ENCODE peak calls at places on chromosomes 11 and 22, in ten cellular contexts. A is transverse colon, Y is K562, C is SK-N-SH, S is esophagus muscularis mucosa, R is upper lobe of left lung, H is HepG2, Z is sigmoid colon, M is GM12878, T is suprapubic skin. I is an unnamed sample.

GRCh38 chr11:117849781-117850414 is 25.4 kb upstream of the FXYD2 start:
- DNase-seq in R (no peak), Y (no peak), M (no peak), A (no peak), T (no peak), Z (no peak), C (no peak), S (no peak), H (no peak), I (no peak)

GRCh38 chr11:58513747-58514367 is 6.0 kb upstream of the OR5B21 start:
- DNase-seq in M (no peak), R (no peak), Y (peak; percentile 52), A (peak; percentile 14), H (peak; percentile 51), Z (no peak), S (no peak), C (peak; percentile 29), T (no peak), I (no peak)

GRCh38 chr22:23511627-23512347 is 68.3 kb downstream of the IGLL1 start:
- DNase-seq in S (no peak), M (no peak), A (no peak), Y (no peak), H (no peak), T (no peak), Z (peak; percentile 77), C (no peak), R (no peak), I (no peak)

GRCh38 chr11:1797391-1798125 is 33.8 kb upstream of the CTSD start:
- DNase-seq in Y (no peak), M (no peak), Z (no peak), C (no peak), H (no peak), R (no peak), A (no peak), T (no peak), S (no peak), I (peak; percentile 10)

GRCh38 chr22:22684605-22685561 is 40.5 kb downstream of the GGTLC2 start:
- DNase-seq in T (no peak), A (peak; percentile 58), M (no peak), C (no peak), S (no peak), H (no peak), R (no peak), Y (peak; percentile 78), Z (peak; percentile 43), I (no peak)

GRCh38 chr11:120545813-120546212 is 34.3 kb downstream of the GRIK4 start:
- DNase-seq in Y (no peak), T (no peak), C (no peak), R (no peak), H (no peak), A (no peak), M (no peak), Z (no peak), S (no peak), I (no peak)

GRCh38 chr11:57598831-57599155 is 1.3 kb downstream of the SERPING1 start:
- DNase-seq in T (no peak), M (no peak), Z (no peak), A (no peak), C (no peak), R (no peak), Y (no peak), H (no peak), S (no peak), I (no peak)

GRCh38 chr22:49372530-49373288 is 455.0 kb downstream of the BRD1 start:
- DNase-seq in H (peak; percentile 37), Z (no peak), M (no peak), R (no peak), S (no peak), C (peak; percentile 67), A (no peak), Y (peak; percentile 70), T (peak; percentile 58), I (peak; percentile 19)

GRCh38 chr22:23255506-23255905 is 75.2 kb downstream of the BCR start:
- DNase-seq in A (no peak), S (no peak), M (no peak), Y (peak; percentile 58), C (no peak), T (no peak), R (no peak), Z (no peak), H (no peak), I (no peak)

DNA sequence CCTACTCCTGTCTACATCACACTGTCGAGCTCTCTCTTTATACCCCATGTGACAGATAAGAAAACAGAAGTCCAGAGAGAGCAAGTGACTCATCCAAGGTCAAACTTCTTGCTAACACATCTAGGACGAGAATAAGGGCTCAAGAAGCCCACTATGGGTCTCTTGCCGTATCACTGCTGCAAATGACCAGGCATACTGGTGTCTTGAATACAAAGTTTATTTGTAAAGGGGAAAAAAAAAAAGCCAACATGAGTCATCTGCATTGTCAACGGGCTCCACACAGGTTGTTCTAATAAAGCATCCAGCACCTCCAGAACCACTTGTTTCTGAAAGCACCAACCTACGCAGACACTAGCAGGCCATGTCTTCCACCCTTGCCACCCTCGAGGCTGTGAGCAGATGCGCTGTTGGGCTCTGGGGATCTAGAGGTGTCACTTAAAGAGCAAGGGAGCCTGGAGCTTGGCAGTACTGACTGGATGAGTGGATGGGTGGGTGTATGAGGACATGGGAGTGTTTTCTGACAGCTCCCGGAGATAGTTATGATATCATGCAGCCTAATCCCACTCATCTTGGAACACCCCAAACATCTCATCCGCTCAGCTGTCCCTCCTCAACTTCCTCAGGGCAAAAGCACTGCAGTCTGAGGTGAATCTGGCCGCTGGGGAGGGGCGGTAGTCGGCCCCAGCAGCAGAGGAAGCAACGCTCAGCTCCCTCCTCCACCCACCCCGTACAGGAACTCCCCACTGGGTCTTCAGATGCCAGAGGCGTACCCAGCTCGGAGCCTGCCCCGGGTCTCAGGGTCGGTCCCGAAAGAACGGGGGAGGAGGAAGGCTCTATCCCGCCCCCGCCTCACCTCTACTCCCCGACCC is 1.1 kb downstream of the SMCO4 start:
- DNase-seq in C (peak; percentile 62), S (no peak), R (peak; percentile 58), A (peak; percentile 67), Y (peak; percentile 76), H (peak; percentile 62), Z (peak; percentile 78), M (no peak), T (no peak), I (peak; percentile 46)
- TF ChIP-seq EP300 in C (no peak), S (no peak), R (no peak), A (no peak), Y (peak; percentile 24), H (no peak), Z (no peak), M (no peak), T (no peak), I (no peak)

DNA sequence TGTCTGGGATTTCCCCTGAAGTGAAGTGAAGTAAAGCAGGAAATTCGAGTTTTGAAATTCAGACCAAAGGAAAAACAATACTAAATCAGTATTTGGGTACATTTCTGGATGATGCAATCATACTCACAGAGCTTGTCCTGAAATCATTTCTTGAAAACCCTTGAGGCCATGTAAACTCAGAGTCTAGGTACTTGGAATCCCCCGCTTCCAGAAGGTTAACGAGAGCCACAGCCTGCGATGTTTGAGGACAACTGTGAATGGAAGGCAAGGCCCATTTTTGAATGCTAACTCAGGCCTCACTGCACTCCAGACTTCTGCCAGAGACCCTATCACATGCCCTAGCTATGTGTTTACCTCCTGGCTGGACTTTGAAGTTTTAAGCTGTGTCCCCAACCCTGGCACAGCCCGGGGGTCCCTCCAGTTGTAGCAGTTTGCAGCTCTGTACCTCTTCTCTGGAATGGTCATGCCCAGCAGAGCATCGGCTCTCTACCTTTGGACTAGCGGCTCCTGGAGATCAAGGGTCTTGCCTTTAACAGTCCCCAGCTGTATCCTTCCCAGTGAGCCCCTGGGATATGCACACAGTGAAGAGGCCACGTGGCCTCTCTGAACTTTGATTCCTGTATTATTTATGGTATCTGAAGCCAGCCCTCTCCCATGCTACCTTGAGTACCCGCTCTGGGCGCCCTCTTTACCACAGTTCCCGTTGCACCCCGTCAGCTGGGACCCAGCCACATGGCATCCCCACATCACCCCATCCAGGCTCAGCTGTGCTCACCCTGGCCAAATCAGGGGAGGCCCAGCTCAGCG is 5.6 kb upstream of the FTH1 start:
- DNase-seq in S (no peak), Z (no peak), T (no peak), Y (peak; percentile 4), R (peak; percentile 79), C (no peak), A (no peak), M (no peak), H (peak; percentile 95), I (no peak)
- TF ChIP-seq POLR2AphosphoS5 in S (peak; percentile 12), Z (peak; percentile 83), T (peak; percentile 39), Y (no peak), R (peak; percentile 41), C (no peak), A (peak; percentile 47), M (no peak), H (no peak), I (peak; percentile 58)

DNA sequence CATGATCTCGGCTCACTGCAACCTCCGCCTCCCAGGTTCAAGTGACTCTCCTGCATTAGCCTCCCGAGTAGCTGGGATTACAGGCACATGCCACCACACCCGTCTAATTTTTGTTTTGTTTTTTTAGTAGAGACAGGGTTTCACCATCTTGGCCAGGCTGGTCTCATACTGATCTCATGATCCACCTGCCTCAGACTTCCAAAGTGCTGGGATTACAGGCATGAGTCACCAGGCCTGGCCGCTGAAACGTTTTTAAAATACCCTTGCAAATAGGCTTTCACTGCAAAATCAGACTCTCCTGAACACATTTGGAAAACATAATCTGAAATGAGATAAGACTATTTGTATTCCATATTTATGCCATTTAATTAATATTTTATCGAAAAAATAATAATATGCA is 826.1 kb upstream of the CNTN5 start:
- DNase-seq in H (no peak), S (no peak), T (no peak), C (no peak), M (no peak), R (no peak), Z (no peak), A (no peak), Y (no peak), I (no peak)
- TF ChIP-seq EP300 in H (no peak), S (no peak), T (no peak), C (no peak), M (no peak), R (no peak), Z (no peak), A (no peak), Y (no peak), I (no peak)

GRCh38 chr11:112292188-112292587 is 31.5 kb upstream of the PLET1 start:
- DNase-seq in H (no peak), M (no peak), C (no peak), Y (no peak), R (no peak), Z (no peak), S (no peak), T (no peak), A (no peak), I (no peak)
- TF ChIP-seq POLR2AphosphoS5 in H (no peak), M (no peak), C (no peak), Y (no peak), R (no peak), Z (no peak), S (no peak), T (no peak), A (no peak), I (no peak)

GRCh38 chr11:70333206-70333605 is 62.7 kb downstream of the PPFIA1 start:
- DNase-seq in T (no peak), Y (no peak), S (no peak), R (no peak), C (no peak), A (no peak), H (no peak), Z (no peak), M (no peak), I (no peak)
- TF ChIP-seq EP300 in T (no peak), Y (no peak), S (no peak), R (no peak), C (no peak), A (no peak), H (no peak), Z (no peak), M (no peak), I (no peak)